ENCODE peak calls at places on chromosomes 13 and 19, in five cellular contexts. One of them, this sample, is unnamed.

GRCh38 chr19:30880151-30880550 is 469.1 kb downstream of the TSHZ3 start:
- DNase-seq in T-cell: no peak
- DNase-seq in ureter: no peak
- DNase-seq in activated CD4-positive, alpha-beta T cell treated with anti-CD3 and anti-CD28 coated beads for 24 hours: no peak
- DNase-seq in uterus: no peak
- DNase-seq in this sample: no peak

GRCh38 chr19:16594131-16594586 is 21.9 kb upstream of the SLC35E1 start:
- DNase-seq in activated CD4-positive, alpha-beta T cell treated with anti-CD3 and anti-CD28 coated beads for 24 hours: no peak
- DNase-seq in ureter: no peak
- DNase-seq in T-cell: peak
- DNase-seq in uterus: no peak
- DNase-seq in this sample: no peak

GRCh38 chr13:29362849-29363604 is 232.5 kb downstream of the SLC7A1 start:
- DNase-seq in uterus: peak
- DNase-seq in ureter: no peak
- DNase-seq in T-cell: peak
- DNase-seq in activated CD4-positive, alpha-beta T cell treated with anti-CD3 and anti-CD28 coated beads for 24 hours: peak
- DNase-seq in this sample: peak

GRCh38 chr13:40933508-40933907 is 85.6 kb downstream of the ELF1 start:
- DNase-seq in T-cell: no peak
- DNase-seq in uterus: no peak
- DNase-seq in ureter: no peak
- DNase-seq in activated CD4-positive, alpha-beta T cell treated with anti-CD3 and anti-CD28 coated beads for 24 hours: no peak
- DNase-seq in this sample: peak

GRCh38 chr19:48206402-48207093 is 36.1 kb downstream of the ZSWIM9 start:
- DNase-seq in ureter: peak
- DNase-seq in uterus: no peak
- DNase-seq in T-cell: no peak
- DNase-seq in activated CD4-positive, alpha-beta T cell treated with anti-CD3 and anti-CD28 coated beads for 24 hours: no peak
- DNase-seq in this sample: no peak

GRCh38 chr19:46413262-46414031 is at the start of gene CCDC8:
- DNase-seq in T-cell: no peak
- DNase-seq in activated CD4-positive, alpha-beta T cell treated with anti-CD3 and anti-CD28 coated beads for 24 hours: no peak
- DNase-seq in ureter: peak
- DNase-seq in uterus: peak
- DNase-seq in this sample: no peak

GRCh38 chr13:23657056-23657455 is 86.8 kb downstream of the TNFRSF19 start:
- DNase-seq in uterus: no peak
- DNase-seq in T-cell: no peak
- DNase-seq in activated CD4-positive, alpha-beta T cell treated with anti-CD3 and anti-CD28 coated beads for 24 hours: no peak
- DNase-seq in ureter: no peak
- DNase-seq in this sample: no peak

GRCh38 chr13:45564108-45564507 is 51.4 kb downstream of the ERICH6B start:
- DNase-seq in ureter: no peak
- DNase-seq in activated CD4-positive, alpha-beta T cell treated with anti-CD3 and anti-CD28 coated beads for 24 hours: no peak
- DNase-seq in T-cell: no peak
- DNase-seq in uterus: no peak
- DNase-seq in this sample: no peak

GRCh38 chr19:33047422-33047821 is 17.3 kb downstream of the RHPN2 start:
- DNase-seq in T-cell: no peak
- DNase-seq in uterus: no peak
- DNase-seq in activated CD4-positive, alpha-beta T cell treated with anti-CD3 and anti-CD28 coated beads for 24 hours: no peak
- DNase-seq in ureter: peak
- DNase-seq in this sample: no peak

GRCh38 chr19:55590621-55591020 is 8.7 kb downstream of the FIZ1 start:
- DNase-seq in T-cell: no peak
- DNase-seq in activated CD4-positive, alpha-beta T cell treated with anti-CD3 and anti-CD28 coated beads for 24 hours: no peak
- DNase-seq in uterus: no peak
- DNase-seq in ureter: no peak
- DNase-seq in this sample: no peak

GRCh38 chr19:55210120-55210493 is 806 bp upstream of the PTPRH start:
- DNase-seq in ureter: no peak
- DNase-seq in uterus: peak
- DNase-seq in T-cell: no peak
- DNase-seq in activated CD4-positive, alpha-beta T cell treated with anti-CD3 and anti-CD28 coated beads for 24 hours: no peak
- DNase-seq in this sample: no peak

GRCh38 chr13:32824671-32825070 is 191.6 kb upstream of the KL start:
- DNase-seq in ureter: no peak
- DNase-seq in uterus: no peak
- DNase-seq in T-cell: no peak
- DNase-seq in activated CD4-positive, alpha-beta T cell treated with anti-CD3 and anti-CD28 coated beads for 24 hours: no peak
- DNase-seq in this sample: no peak